ENCODE peak calls at places on chromosomes 3 and 15, in seven cellular contexts. One of them, this sample, is unnamed.

GRCh38 chr3:109563149-109563548 is 225.8 kb upstream of the DPPA4 start:
- DNase-seq in psoas muscle: no peak
- DNase-seq in transverse colon: no peak
- DNase-seq in OCI-LY7: no peak
- DNase-seq in neural progenitor cell: no peak
- DNase-seq in neuronal stem cell: no peak
- DNase-seq in CD4-positive, alpha-beta T cell: peak; percentile 19
- DNase-seq in this sample: peak; percentile 48

GRCh38 chr15:95558131-95558530 is 772.4 kb upstream of the NR2F2 start:
- DNase-seq in psoas muscle: no peak
- DNase-seq in transverse colon: no peak
- DNase-seq in OCI-LY7: no peak
- DNase-seq in neural progenitor cell: no peak
- DNase-seq in neuronal stem cell: no peak
- DNase-seq in CD4-positive, alpha-beta T cell: no peak
- DNase-seq in this sample: no peak

GRCh38 chr15:80596521-80596976 is 98.6 kb upstream of the ABHD17C start:
- DNase-seq in psoas muscle: no peak
- DNase-seq in transverse colon: peak; percentile 33
- DNase-seq in OCI-LY7: no peak
- DNase-seq in neural progenitor cell: no peak
- DNase-seq in neuronal stem cell: no peak
- DNase-seq in CD4-positive, alpha-beta T cell: no peak
- DNase-seq in this sample: peak; percentile 72

GRCh38 chr3:128489860-128490649 is 2.9 kb downstream of the GATA2 start:
- DNase-seq in psoas muscle: no peak
- DNase-seq in transverse colon: no peak
- DNase-seq in OCI-LY7: no peak
- DNase-seq in neural progenitor cell: peak; percentile 95
- DNase-seq in neuronal stem cell: no peak
- DNase-seq in CD4-positive, alpha-beta T cell: no peak
- DNase-seq in this sample: peak; percentile 44

GRCh38 chr15:29736745-29737023 is 85.6 kb downstream of the TJP1 start:
- DNase-seq in psoas muscle: no peak
- DNase-seq in transverse colon: no peak
- DNase-seq in OCI-LY7: no peak
- DNase-seq in neural progenitor cell: no peak
- DNase-seq in neuronal stem cell: no peak
- DNase-seq in CD4-positive, alpha-beta T cell: no peak
- DNase-seq in this sample: peak; percentile 53

GRCh38 chr3:147404800-147405551 is 1.4 kb downstream of the ZIC4 start:
- DNase-seq in psoas muscle: no peak
- DNase-seq in transverse colon: no peak
- DNase-seq in OCI-LY7: no peak
- DNase-seq in neural progenitor cell: peak; percentile 63
- DNase-seq in neuronal stem cell: no peak
- DNase-seq in CD4-positive, alpha-beta T cell: no peak
- DNase-seq in this sample: no peak

GRCh38 chr3:181797431-181797830 is 85.7 kb downstream of the SOX2 start:
- DNase-seq in psoas muscle: no peak
- DNase-seq in transverse colon: no peak
- DNase-seq in OCI-LY7: no peak
- DNase-seq in neural progenitor cell: no peak
- DNase-seq in neuronal stem cell: no peak
- DNase-seq in CD4-positive, alpha-beta T cell: no peak
- DNase-seq in this sample: no peak

GRCh38 chr3:141418751-141419150 is 50.4 kb downstream of the ZBTB38 start:
- DNase-seq in psoas muscle: no peak
- DNase-seq in transverse colon: no peak
- DNase-seq in OCI-LY7: no peak
- DNase-seq in neural progenitor cell: no peak
- DNase-seq in neuronal stem cell: no peak
- DNase-seq in CD4-positive, alpha-beta T cell: no peak
- DNase-seq in this sample: no peak

GRCh38 chr3:105790534-105790933 is 78.3 kb downstream of the CBLB start:
- DNase-seq in psoas muscle: no peak
- DNase-seq in transverse colon: no peak
- DNase-seq in OCI-LY7: no peak
- DNase-seq in neural progenitor cell: no peak
- DNase-seq in neuronal stem cell: no peak
- DNase-seq in CD4-positive, alpha-beta T cell: no peak
- DNase-seq in this sample: no peak

GRCh38 chr3:55532806-55533205 is 45.7 kb upstream of the WNT5A start:
- DNase-seq in psoas muscle: no peak
- DNase-seq in transverse colon: no peak
- DNase-seq in OCI-LY7: no peak
- DNase-seq in neural progenitor cell: no peak
- DNase-seq in neuronal stem cell: no peak
- DNase-seq in CD4-positive, alpha-beta T cell: no peak
- DNase-seq in this sample: no peak

GRCh38 chr3:154294016-154294415 is 30.3 kb downstream of the DHX36 start:
- DNase-seq in psoas muscle: no peak
- DNase-seq in transverse colon: no peak
- DNase-seq in OCI-LY7: no peak
- DNase-seq in neural progenitor cell: no peak
- DNase-seq in neuronal stem cell: no peak
- DNase-seq in CD4-positive, alpha-beta T cell: no peak
- DNase-seq in this sample: no peak

GRCh38 chr3:126137490-126138130 is 42.8 kb downstream of the ALDH1L1 start:
- DNase-seq in psoas muscle: peak; percentile 17
- DNase-seq in transverse colon: no peak
- DNase-seq in OCI-LY7: no peak
- DNase-seq in neural progenitor cell: no peak
- DNase-seq in neuronal stem cell: no peak
- DNase-seq in CD4-positive, alpha-beta T cell: no peak
- DNase-seq in this sample: no peak

GRCh38 chr3:176521531-176522175 is 675.6 kb downstream of the TBL1XR1 start:
- DNase-seq in psoas muscle: no peak
- DNase-seq in transverse colon: no peak
- DNase-seq in OCI-LY7: no peak
- DNase-seq in neural progenitor cell: no peak
- DNase-seq in neuronal stem cell: no peak
- DNase-seq in CD4-positive, alpha-beta T cell: no peak
- DNase-seq in this sample: no peak

GRCh38 chr3:106629215-106629832 is 747.9 kb upstream of the CCDC54 start:
- DNase-seq in psoas muscle: no peak
- DNase-seq in transverse colon: no peak
- DNase-seq in OCI-LY7: peak; percentile 19
- DNase-seq in neural progenitor cell: no peak
- DNase-seq in neuronal stem cell: no peak
- DNase-seq in CD4-positive, alpha-beta T cell: no peak
- DNase-seq in this sample: no peak

GRCh38 chr3:39180546-39181346 is 11.6 kb downstream of the XIRP1 start:
- DNase-seq in psoas muscle: peak; percentile 97
- DNase-seq in transverse colon: peak; percentile 97
- DNase-seq in OCI-LY7: peak; percentile 67
- DNase-seq in neural progenitor cell: peak; percentile 97
- DNase-seq in neuronal stem cell: peak; percentile 86
- DNase-seq in CD4-positive, alpha-beta T cell: peak; percentile 94
- DNase-seq in this sample: peak; percentile 97

GRCh38 chr3:133412511-133413165 is 12.8 kb downstream of the BFSP2 start:
- DNase-seq in psoas muscle: no peak
- DNase-seq in transverse colon: no peak
- DNase-seq in OCI-LY7: no peak
- DNase-seq in neural progenitor cell: no peak
- DNase-seq in neuronal stem cell: no peak
- DNase-seq in CD4-positive, alpha-beta T cell: no peak
- DNase-seq in this sample: no peak

GRCh38 chr15:86076468-86076867 is 3.2 kb upstream of the AGBL1 start:
- DNase-seq in psoas muscle: no peak
- DNase-seq in transverse colon: no peak
- DNase-seq in OCI-LY7: no peak
- DNase-seq in neural progenitor cell: peak; percentile 78
- DNase-seq in neuronal stem cell: no peak
- DNase-seq in CD4-positive, alpha-beta T cell: no peak
- DNase-seq in this sample: no peak

GRCh38 chr15:81893182-81893833 is 152.5 kb downstream of the MEX3B start:
- DNase-seq in psoas muscle: no peak
- DNase-seq in transverse colon: no peak
- DNase-seq in OCI-LY7: no peak
- DNase-seq in neural progenitor cell: no peak
- DNase-seq in neuronal stem cell: no peak
- DNase-seq in CD4-positive, alpha-beta T cell: no peak
- DNase-seq in this sample: no peak

GRCh38 chr3:72997421-72997961 is 880 bp downstream of the PPP4R2 start:
- DNase-seq in psoas muscle: no peak
- DNase-seq in transverse colon: peak; percentile 18
- DNase-seq in OCI-LY7: peak; percentile 68
- DNase-seq in neural progenitor cell: peak; percentile 65
- DNase-seq in neuronal stem cell: peak; percentile 30
- DNase-seq in CD4-positive, alpha-beta T cell: no peak
- DNase-seq in this sample: no peak

GRCh38 chr3:179768080-179768479 is 115.2 kb downstream of the USP13 start:
- DNase-seq in psoas muscle: no peak
- DNase-seq in transverse colon: peak; percentile 13
- DNase-seq in OCI-LY7: no peak
- DNase-seq in neural progenitor cell: peak; percentile 77
- DNase-seq in neuronal stem cell: peak; percentile 37
- DNase-seq in CD4-positive, alpha-beta T cell: no peak
- DNase-seq in this sample: no peak

DNA sequence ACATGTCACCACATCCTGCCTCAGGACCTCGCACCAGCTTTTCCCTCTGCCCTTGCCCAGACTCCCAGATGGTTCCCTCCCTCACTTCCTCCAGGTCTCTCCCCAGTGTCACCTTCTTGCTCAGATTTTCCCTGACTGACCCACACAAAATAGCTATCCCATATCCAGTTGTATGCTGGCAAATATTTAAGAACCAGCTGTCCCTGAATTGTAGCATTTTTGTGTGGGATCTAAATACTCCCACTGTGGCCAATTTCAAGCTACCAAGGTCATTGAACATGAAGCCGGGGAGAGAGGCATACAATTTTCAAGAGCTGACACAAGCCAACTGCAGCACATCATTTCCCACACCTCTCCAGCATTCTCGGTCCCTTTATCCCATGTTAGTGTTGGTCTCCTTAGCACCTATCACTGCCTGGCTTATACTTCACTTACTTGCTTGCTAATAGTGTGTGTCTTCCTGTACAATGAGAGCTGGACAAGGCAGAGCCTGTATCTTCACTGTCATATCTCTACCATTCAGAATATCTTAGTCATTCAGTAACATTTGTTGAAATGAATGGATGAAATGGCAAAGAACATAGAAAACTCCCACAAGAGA is 101.3 kb upstream of the CTNNB1 start:
- DNase-seq in psoas muscle: no peak
- DNase-seq in transverse colon: no peak
- DNase-seq in OCI-LY7: no peak
- DNase-seq in neural progenitor cell: no peak
- DNase-seq in neuronal stem cell: no peak
- DNase-seq in CD4-positive, alpha-beta T cell: no peak
- DNase-seq in this sample: no peak
- H3K27ac ChIP-seq in psoas muscle: no peak overlapping the region
- H3K27ac ChIP-seq in transverse colon: no peak overlapping the region
- H3K27ac ChIP-seq in OCI-LY7: no peak overlapping the region
- H3K27ac ChIP-seq in neural progenitor cell: no peak overlapping the region
- H3K27ac ChIP-seq in neuronal stem cell: no peak overlapping the region
- H3K27ac ChIP-seq in CD4-positive, alpha-beta T cell: no peak overlapping the region
- H3K27ac ChIP-seq in this sample: no peak overlapping the region

GRCh38 chr3:5194341-5194740 is 6.8 kb downstream of the EDEM1 start:
- DNase-seq in psoas muscle: no peak
- DNase-seq in transverse colon: no peak
- DNase-seq in OCI-LY7: no peak
- DNase-seq in neural progenitor cell: no peak
- DNase-seq in neuronal stem cell: no peak
- DNase-seq in CD4-positive, alpha-beta T cell: no peak
- DNase-seq in this sample: no peak
- H3K27ac ChIP-seq in psoas muscle: peak overlapping the region; percentile 71
- H3K27ac ChIP-seq in transverse colon: peak overlapping the region; percentile 17
- H3K27ac ChIP-seq in OCI-LY7: peak overlapping the region; percentile 99
- H3K27ac ChIP-seq in neural progenitor cell: no peak overlapping the region
- H3K27ac ChIP-seq in neuronal stem cell: no peak overlapping the region
- H3K27ac ChIP-seq in CD4-positive, alpha-beta T cell: peak overlapping the region; percentile 48
- H3K27ac ChIP-seq in this sample: peak overlapping the region; percentile 67

DNA sequence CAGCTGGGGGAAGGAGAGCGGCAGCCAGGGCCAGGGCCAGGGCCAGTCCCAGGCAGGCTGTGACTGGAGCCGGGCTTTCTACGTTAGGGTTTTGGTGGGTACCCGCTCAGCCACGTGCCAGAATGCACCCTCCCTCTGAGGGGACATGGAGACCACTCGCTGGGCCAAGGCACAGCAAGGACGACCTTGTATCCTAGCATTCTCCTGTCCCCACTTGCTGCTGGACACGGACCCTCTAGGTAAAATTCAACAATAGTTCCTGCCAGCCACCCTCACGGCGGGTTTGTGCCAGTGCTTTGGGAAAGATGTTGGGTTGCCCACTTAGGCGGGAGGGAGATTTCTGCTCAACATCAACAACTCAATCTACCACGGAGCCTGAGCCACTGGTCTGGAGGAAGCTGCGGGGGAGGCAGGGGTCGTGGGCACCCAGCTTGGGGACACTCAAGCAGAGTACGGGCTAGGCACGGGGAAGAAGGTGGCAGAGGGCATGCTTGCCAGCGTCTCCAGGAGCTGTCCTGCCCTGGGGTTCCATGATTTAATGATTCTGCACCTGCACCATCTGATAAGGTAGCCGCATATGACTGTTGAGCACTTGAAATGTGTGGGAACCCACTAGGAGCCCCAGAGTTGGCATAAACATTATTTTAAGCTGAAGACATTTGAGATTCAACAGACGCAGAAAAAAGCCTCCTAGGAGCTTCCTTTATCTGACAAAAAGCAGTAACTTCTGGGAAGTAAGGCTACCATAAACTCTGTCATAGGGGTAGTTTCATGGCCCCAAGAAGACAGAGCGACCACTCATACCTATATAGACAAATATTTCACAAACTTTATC is 22.5 kb upstream of the C15orf39 start:
- DNase-seq in psoas muscle: no peak
- DNase-seq in transverse colon: no peak
- DNase-seq in OCI-LY7: no peak
- DNase-seq in neural progenitor cell: no peak
- DNase-seq in neuronal stem cell: no peak
- DNase-seq in CD4-positive, alpha-beta T cell: no peak
- DNase-seq in this sample: no peak
- H3K27ac ChIP-seq in psoas muscle: no peak overlapping the region
- H3K27ac ChIP-seq in transverse colon: peak overlapping the region; percentile 69
- H3K27ac ChIP-seq in OCI-LY7: no peak overlapping the region
- H3K27ac ChIP-seq in neural progenitor cell: peak overlapping the region; percentile 23
- H3K27ac ChIP-seq in neuronal stem cell: no peak overlapping the region
- H3K27ac ChIP-seq in CD4-positive, alpha-beta T cell: no peak overlapping the region
- H3K27ac ChIP-seq in this sample: peak overlapping the region; percentile 57

GRCh38 chr3:81451611-81452010 is 309.8 kb downstream of the GBE1 start:
- DNase-seq in psoas muscle: no peak
- DNase-seq in transverse colon: no peak
- DNase-seq in OCI-LY7: no peak
- DNase-seq in neural progenitor cell: no peak
- DNase-seq in neuronal stem cell: no peak
- DNase-seq in CD4-positive, alpha-beta T cell: no peak
- DNase-seq in this sample: no peak
- H3K27ac ChIP-seq in psoas muscle: no peak overlapping the region
- H3K27ac ChIP-seq in transverse colon: no peak overlapping the region
- H3K27ac ChIP-seq in OCI-LY7: no peak overlapping the region
- H3K27ac ChIP-seq in neural progenitor cell: no peak overlapping the region
- H3K27ac ChIP-seq in neuronal stem cell: no peak overlapping the region
- H3K27ac ChIP-seq in CD4-positive, alpha-beta T cell: no peak overlapping the region
- H3K27ac ChIP-seq in this sample: no peak overlapping the region